ENCODE peak calls at places on chromosomes 6 and 20, in eight cellular contexts. V is spleen, F is endothelial cell, X is GM10248, L is cardiac fibroblast, I is glutamatergic neuron, Y is kidney epithelial cell, R is brain microvascular endothelial cell. O is an unnamed sample.

GRCh38 chr6:33788694-33789549 is at the start of gene LEMD2:
- DNase-seq in V (peak), F (peak), X (peak), L (peak), I (peak), Y (peak), R (peak), O (peak)

GRCh38 chr20:45377191-45377775 is 842 bp downstream of the TP53TG5 start:
- DNase-seq in V (no peak), F (no peak), X (no peak), L (no peak), I (no peak), Y (no peak), R (no peak), O (no peak)

GRCh38 chr6:163199371-163199770 is 215.1 kb upstream of the QKI start:
- DNase-seq in V (no peak), F (no peak), X (no peak), L (no peak), I (no peak), Y (no peak), R (no peak), O (no peak)

GRCh38 chr6:129844118-129844891 is 16.8 kb downstream of the TMEM244 start:
- DNase-seq in V (no peak), F (no peak), X (no peak), L (peak), I (no peak), Y (peak), R (peak), O (no peak)

GRCh38 chr20:48198951-48199431 is 413.7 kb upstream of the SULF2 start:
- DNase-seq in V (no peak), F (no peak), X (no peak), L (peak), I (no peak), Y (no peak), R (no peak), O (no peak)

GRCh38 chr6:34791164-34791841 is 580 bp upstream of the BLTP3A start:
- DNase-seq in V (peak), F (peak), X (peak), L (peak), I (peak), Y (no peak), R (no peak), O (peak)

GRCh38 chr6:28336284-28337024 is 506 bp upstream of the ZSCAN31 start:
- DNase-seq in V (no peak), F (no peak), X (peak), L (peak), I (no peak), Y (peak), R (peak), O (no peak)

GRCh38 chr6:26043389-26044139 is 43.7 kb upstream of the HFE start:
- DNase-seq in V (peak), F (peak), X (peak), L (peak), I (no peak), Y (peak), R (peak), O (no peak)

GRCh38 chr20:31720486-31721407 is 1.9 kb downstream of the BCL2L1 start:
- DNase-seq in V (no peak), F (no peak), X (peak), L (no peak), I (peak), Y (no peak), R (no peak), O (no peak)
- TF ChIP-seq CTCF in V (no peak), F (no peak), X (peak), L (peak), I (no peak), Y (no peak), R (no peak), O (no peak)

GRCh38 chr20:13644010-13644409 is 5.3 kb upstream of the TASP1 start:
- DNase-seq in V (no peak), F (no peak), X (no peak), L (peak), I (no peak), Y (no peak), R (no peak), O (no peak)
- TF ChIP-seq CTCF in V (no peak), F (no peak), X (no peak), L (no peak), I (no peak), Y (no peak), R (peak), O (no peak)

GRCh38 chr20:7497985-7498384 is 442.3 kb downstream of the HAO1 start:
- DNase-seq in V (no peak), F (no peak), X (no peak), L (peak), I (no peak), Y (peak), R (peak), O (no peak)

GRCh38 chr20:7496394-7497111 is 443.7 kb downstream of the HAO1 start:
- DNase-seq in V (no peak), F (no peak), X (no peak), L (peak), I (no peak), Y (no peak), R (peak), O (no peak)

GRCh38 chr20:7499201-7499600 is 441.1 kb downstream of the HAO1 start:
- DNase-seq in V (no peak), F (no peak), X (no peak), L (no peak), I (no peak), Y (no peak), R (no peak), O (no peak)

GRCh38 chr20:7503501-7503900 is 436.8 kb downstream of the HAO1 start:
- DNase-seq in V (no peak), F (no peak), X (no peak), L (peak), I (no peak), Y (no peak), R (no peak), O (no peak)

GRCh38 chr20:7500362-7500761 is 439.9 kb downstream of the HAO1 start:
- DNase-seq in V (no peak), F (no peak), X (no peak), L (no peak), I (no peak), Y (no peak), R (no peak), O (no peak)
- TF ChIP-seq CTCF in V (no peak), F (no peak), X (no peak), L (no peak), I (no peak), Y (no peak), R (no peak), O (no peak)

GRCh38 chr6:168150551-168151444 is 71.8 kb upstream of the FRMD1 start:
- DNase-seq in V (no peak), F (peak), X (no peak), L (peak), I (peak), Y (no peak), R (no peak), O (peak)
- TF ChIP-seq CTCF in V (no peak), F (no peak), X (no peak), L (no peak), I (no peak), Y (peak), R (peak), O (peak)

GRCh38 chr20:23317081-23317480 is 33.5 kb upstream of the NXT1 start:
- DNase-seq in V (no peak), F (no peak), X (no peak), L (no peak), I (no peak), Y (no peak), R (no peak), O (no peak)

GRCh38 chr20:23316626-23317025 is 34.0 kb upstream of the NXT1 start:
- DNase-seq in V (no peak), F (no peak), X (no peak), L (no peak), I (no peak), Y (no peak), R (no peak), O (no peak)

GRCh38 chr20:23318347-23318746 is 32.2 kb upstream of the NXT1 start:
- DNase-seq in V (no peak), F (no peak), X (no peak), L (no peak), I (no peak), Y (no peak), R (no peak), O (no peak)

GRCh38 chr20:23325107-23325506 is 25.5 kb upstream of the NXT1 start:
- DNase-seq in V (no peak), F (no peak), X (no peak), L (no peak), I (no peak), Y (no peak), R (no peak), O (no peak)

DNA sequence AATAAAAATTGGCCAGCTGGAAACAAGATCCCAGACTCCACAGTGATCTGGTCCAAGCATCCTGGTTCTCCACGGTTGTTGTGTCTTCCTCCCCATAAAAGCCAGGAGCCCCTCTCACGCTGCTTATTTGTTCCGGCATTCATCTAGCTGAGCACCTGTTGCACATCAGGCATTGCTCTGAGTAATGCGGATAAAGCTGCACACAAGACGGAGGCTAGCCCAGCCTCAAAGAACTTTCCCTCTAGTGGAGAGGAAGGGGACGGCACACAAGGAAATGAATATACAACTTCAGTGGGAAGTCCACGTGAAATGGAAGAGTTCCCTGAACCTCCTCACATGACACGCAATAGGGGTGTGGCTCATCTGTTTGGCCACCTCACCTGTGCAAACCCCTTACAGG is 30.3 kb upstream of the NXT1 start:
- DNase-seq in V (no peak), F (no peak), X (no peak), L (peak), I (no peak), Y (no peak), R (peak), O (no peak)
- TF ChIP-seq CTCF in V (no peak), F (peak), X (no peak), L (peak), I (peak), Y (peak), R (peak), O (peak)

DNA sequence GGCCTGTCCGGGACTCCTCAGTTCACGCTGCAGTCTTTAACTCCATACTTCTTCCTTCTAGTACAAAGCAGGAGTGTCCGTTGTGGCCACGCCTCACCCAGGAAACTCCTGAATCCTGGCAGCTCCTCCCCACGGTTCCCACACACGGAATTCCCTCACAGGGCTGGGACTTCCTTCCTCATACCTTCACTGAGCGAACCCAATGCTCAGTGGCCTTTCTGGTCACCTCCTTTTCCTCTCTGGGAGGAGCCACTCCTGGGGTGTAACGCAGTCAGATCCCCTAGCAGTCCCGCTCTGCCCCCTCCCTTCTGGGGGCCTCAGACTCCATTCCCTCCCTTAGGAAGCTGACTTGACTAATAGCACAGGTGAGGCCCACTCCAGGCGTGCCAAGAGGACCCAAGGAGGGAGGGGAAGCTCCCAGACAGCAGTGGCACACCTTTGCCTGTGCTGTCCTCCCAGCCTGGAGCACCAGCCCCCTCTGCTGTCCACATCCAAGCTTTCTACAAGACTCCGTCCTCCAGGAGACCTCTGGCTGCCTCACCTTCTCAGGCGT is at the start of gene SLC52A3:
- DNase-seq in V (no peak), F (peak), X (no peak), L (no peak), I (peak), Y (peak), R (no peak), O (no peak)
- TF ChIP-seq CTCF in V (no peak), F (peak), X (no peak), L (peak), I (no peak), Y (peak), R (no peak), O (peak)

DNA sequence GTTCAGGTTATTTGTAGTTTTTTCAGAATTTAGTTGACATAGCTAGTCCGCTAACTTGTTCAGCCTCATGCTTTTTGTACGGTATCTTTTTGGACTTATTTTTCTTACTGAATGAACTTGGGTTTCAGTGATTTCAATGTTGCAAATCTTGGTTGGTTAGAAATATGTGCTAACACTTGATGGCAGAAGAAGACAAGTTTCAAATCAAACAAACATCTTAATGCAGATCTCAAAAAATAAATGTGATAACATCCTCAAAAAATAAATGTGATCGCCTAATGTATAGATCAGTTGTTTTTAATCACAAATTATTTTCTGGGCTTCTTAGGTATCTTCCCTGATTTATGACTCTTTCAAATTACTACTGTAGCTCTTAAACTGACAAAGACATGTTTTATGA is 70.6 kb downstream of the AKAP7 start:
- DNase-seq in V (no peak), F (no peak), X (no peak), L (no peak), I (no peak), Y (no peak), R (no peak), O (no peak)
- TF ChIP-seq CTCF in V (no peak), F (no peak), X (no peak), L (no peak), I (no peak), Y (no peak), R (no peak), O (no peak)

O was measured in type B pancreatic cell.